ENCODE peak calls at places on chromosomes 11 and 22, in four cellular contexts. Z is mesenchymal stem cell, J is H9, Q is trophoblast cell. V is an unnamed sample.

GRCh38 chr22:46362934-46363515 is 27.5 kb downstream of the TRMU start:
- DNase-seq in Z (no peak), J (no peak), Q (no peak), V (no peak)

GRCh38 chr22:36350751-36351594 is 36.8 kb downstream of the MYH9 start:
- DNase-seq in Z (peak; percentile 89), J (no peak), Q (peak; percentile 58), V (no peak)

GRCh38 chr11:67538306-67538705 is 15.1 kb upstream of the CABP2 start:
- DNase-seq in Z (no peak), J (no peak), Q (no peak), V (no peak)

GRCh38 chr11:118629761-118630661 is 22.6 kb downstream of the PHLDB1 start:
- DNase-seq in Z (no peak), J (no peak), Q (no peak), V (no peak)

GRCh38 chr11:76456571-76456970 is 11.8 kb downstream of the EMSY start:
- DNase-seq in Z (no peak), J (no peak), Q (peak; percentile 19), V (no peak)

GRCh38 chr11:33869511-33870422 is 22.1 kb downstream of the LMO2 start:
- DNase-seq in Z (peak; percentile 34), J (peak; percentile 47), Q (peak; percentile 78), V (no peak)

GRCh38 chr11:93700830-93701229 is 39.3 kb downstream of the CEP295 start:
- DNase-seq in Z (no peak), J (no peak), Q (no peak), V (no peak)

GRCh38 chr11:130525307-130525706 is 76.9 kb downstream of the ADAMTS15 start:
- DNase-seq in Z (no peak), J (no peak), Q (no peak), V (no peak)

GRCh38 chr11:75867778-75868374 is 52.9 kb downstream of the UVRAG start:
- DNase-seq in Z (peak; percentile 60), J (no peak), Q (peak; percentile 84), V (peak; percentile 31)

GRCh38 chr22:41540365-41540764 is 3.9 kb downstream of the POLR3H start:
- DNase-seq in Z (no peak), J (no peak), Q (no peak), V (no peak)

GRCh38 chr22:41542224-41542623 is 2.0 kb downstream of the POLR3H start:
- DNase-seq in Z (no peak), J (no peak), Q (no peak), V (no peak)

GRCh38 chr22:41544671-41545476 is 604 bp upstream of the POLR3H start:
- DNase-seq in Z (peak; percentile 98), J (no peak), Q (no peak), V (no peak)

GRCh38 chr22:41541484-41541883 is 2.8 kb downstream of the POLR3H start:
- DNase-seq in Z (no peak), J (no peak), Q (no peak), V (no peak)

DNA sequence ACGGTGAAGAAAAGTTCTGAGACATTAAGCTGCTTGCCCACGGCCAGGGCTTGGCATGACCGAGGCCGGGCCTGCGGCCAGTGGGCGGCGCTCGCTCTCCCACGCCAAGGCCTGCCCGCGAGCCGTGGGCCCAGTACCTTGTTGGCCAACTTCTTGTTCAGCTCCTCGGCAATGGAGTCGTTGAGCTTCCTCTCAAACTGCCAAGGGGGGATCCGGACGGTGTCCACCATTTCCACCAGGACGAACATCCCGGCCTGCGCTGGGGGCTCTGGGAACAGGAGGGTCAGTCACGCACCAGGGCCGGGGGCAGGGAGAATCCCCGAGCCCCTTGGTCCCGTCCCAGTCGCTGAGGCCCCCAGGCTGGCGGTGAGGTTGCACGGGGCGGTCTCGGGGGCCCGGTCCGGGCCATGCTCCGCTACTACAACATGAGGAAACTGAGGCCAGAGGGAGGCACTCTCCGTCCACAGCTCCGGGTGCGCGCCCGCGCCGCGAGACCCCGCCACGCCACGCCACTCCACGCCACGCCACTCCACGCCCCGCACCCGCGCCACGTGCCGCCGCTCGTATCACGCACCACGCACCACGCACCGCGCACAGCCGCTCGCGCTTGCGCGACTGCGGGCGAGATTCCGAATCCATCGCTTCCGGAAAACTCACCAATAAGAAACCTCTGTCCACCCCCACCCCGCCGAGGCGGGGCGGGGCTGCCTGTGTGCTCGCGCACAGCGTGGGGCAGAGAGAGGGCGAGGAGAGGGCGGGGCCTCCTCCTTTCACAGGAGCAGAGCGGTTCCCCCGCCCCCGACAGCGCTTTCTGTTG is at the start of gene POLR3H:
- DNase-seq in Z (peak; percentile 81), J (peak; percentile 98), Q (peak; percentile 99), V (peak; percentile 96)
- H2AK5ac ChIP-seq in Z (peak within 1 kb of the TSS; percentile 44), J (no peak within 1 kb of the TSS), Q (peak within 1 kb of the TSS; percentile 42), V (peak within 1 kb of the TSS; percentile 93)

GRCh38 chr11:127632546-127632945 is 632.0 kb upstream of the KIRREL3 start:
- DNase-seq in Z (no peak), J (no peak), Q (no peak), V (no peak)
- H2BK12ac ChIP-seq in Z (no peak overlapping the region), J (no peak overlapping the region), Q (no peak overlapping the region), V (no peak overlapping the region)

DNA sequence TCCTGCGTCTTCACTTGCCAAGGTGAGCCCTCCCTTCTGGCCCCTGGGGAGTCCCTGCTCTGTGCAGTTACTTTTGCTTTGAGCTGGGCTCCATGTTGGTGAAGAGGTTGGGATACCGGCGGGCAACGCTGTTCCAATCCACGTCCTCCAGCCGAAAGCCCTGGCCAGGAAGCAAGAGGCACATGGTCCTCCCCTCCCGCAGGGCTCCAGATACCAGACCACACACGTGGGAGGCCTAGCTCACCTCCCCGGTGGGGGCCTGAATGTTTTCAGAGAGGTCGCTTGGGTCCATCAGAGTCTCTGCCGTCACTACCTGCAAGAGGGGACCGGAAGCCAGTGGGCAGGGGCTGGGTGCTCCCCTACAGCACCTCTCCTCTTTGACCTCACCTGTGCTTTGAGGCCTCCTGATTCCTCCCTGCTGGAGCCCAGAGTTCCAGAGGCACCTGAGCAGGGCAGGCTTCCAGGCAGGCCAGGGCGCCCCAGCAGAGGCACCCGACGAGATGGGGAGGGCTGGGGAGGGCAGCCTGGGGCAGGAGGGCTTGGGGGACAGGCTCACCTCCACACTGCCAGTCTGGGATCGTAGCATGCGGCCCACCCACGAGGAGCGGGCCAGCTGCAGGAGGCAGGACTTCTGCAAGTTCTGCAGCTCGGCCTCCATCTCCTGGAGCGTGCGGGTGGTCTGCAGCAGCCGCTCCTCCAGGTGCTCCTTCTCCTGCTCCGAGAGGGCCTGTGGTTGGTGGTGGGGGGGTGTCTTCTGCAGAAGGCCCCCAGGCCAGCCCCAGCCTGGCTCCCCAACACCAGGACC is 3.0 kb downstream of the LMNTD2 start:
- DNase-seq in Z (no peak), J (no peak), Q (no peak), V (no peak)
- H2AK5ac ChIP-seq in Z (no peak overlapping the region), J (no peak overlapping the region), Q (no peak overlapping the region), V (no peak overlapping the region)

GRCh38 chr11:13962198-13962561 is 343 bp upstream of the SPON1 start:
- DNase-seq in Z (no peak), J (no peak), Q (no peak), V (no peak)

GRCh38 chr11:13963949-13964770 is 1.6 kb downstream of the SPON1 start:
- DNase-seq in Z (no peak), J (peak; percentile 48), Q (no peak), V (no peak)

GRCh38 chr11:13962562-13963168 is at the start of gene SPON1:
- DNase-seq in Z (peak; percentile 34), J (peak; percentile 74), Q (no peak), V (peak; percentile 75)

GRCh38 chr11:13964771-13965074 is 2.2 kb downstream of the SPON1 start:
- DNase-seq in Z (no peak), J (no peak), Q (no peak), V (no peak)

GRCh38 chr11:13963169-13963948 is 836 bp downstream of the SPON1 start:
- DNase-seq in Z (peak; percentile 18), J (peak; percentile 49), Q (no peak), V (no peak)
- H2BK12ac ChIP-seq in Z (no peak overlapping the region), J (no peak overlapping the region), Q (no peak overlapping the region), V (peak overlapping the region; percentile 85)

GRCh38 chr22:28820885-28821284 is 20.5 kb upstream of the XBP1 start:
- DNase-seq in Z (no peak), J (no peak), Q (no peak), V (no peak)
- H2AK5ac ChIP-seq in Z (no peak overlapping the region), J (no peak overlapping the region), Q (no peak overlapping the region), V (no peak overlapping the region)

GRCh38 chr11:69997352-69997751 is 80.8 kb upstream of the ANO1 start:
- DNase-seq in Z (no peak), J (no peak), Q (no peak), V (no peak)

GRCh38 chr11:69996451-69996850 is 81.7 kb upstream of the ANO1 start:
- DNase-seq in Z (no peak), J (no peak), Q (no peak), V (no peak)

GRCh38 chr11:69999721-70000120 is 78.4 kb upstream of the ANO1 start:
- DNase-seq in Z (no peak), J (peak; percentile 46), Q (no peak), V (no peak)

GRCh38 chr11:70002433-70002832 is 75.7 kb upstream of the ANO1 start:
- DNase-seq in Z (no peak), J (no peak), Q (no peak), V (no peak)

DNA sequence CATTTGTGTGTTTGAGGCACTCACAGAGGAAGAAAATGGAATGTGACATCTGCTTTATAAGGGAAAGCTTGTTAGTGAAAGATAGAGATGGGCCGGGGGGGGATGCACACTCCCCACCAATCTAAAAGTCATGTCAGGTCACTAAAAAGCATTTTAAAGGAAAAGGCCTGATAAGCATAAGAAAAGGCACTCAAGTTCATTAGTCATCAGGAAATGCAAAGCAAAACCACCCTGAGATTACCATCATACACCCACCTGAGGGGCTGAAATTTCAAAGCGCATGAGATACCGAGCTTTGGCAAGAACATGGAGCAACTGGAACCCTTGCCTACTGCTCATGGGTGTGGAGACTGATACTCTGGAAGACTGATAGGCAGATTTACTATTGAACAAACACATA is 77.9 kb upstream of the ANO1 start:
- DNase-seq in Z (no peak), J (no peak), Q (no peak), V (no peak)
- H2BK12ac ChIP-seq in Z (no peak overlapping the region), J (no peak overlapping the region), Q (no peak overlapping the region), V (no peak overlapping the region)

GRCh38 chr22:44869196-44869595 is 116.8 kb downstream of the ARHGAP8 start:
- DNase-seq in Z (no peak), J (no peak), Q (no peak), V (no peak)

GRCh38 chr22:44862981-44863860 is 110.8 kb downstream of the ARHGAP8 start:
- DNase-seq in Z (no peak), J (peak; percentile 73), Q (no peak), V (no peak)

GRCh38 chr22:44862281-44862680 is 109.9 kb downstream of the ARHGAP8 start:
- DNase-seq in Z (no peak), J (no peak), Q (no peak), V (no peak)

GRCh38 chr22:44861245-44861644 is 108.9 kb downstream of the ARHGAP8 start:
- DNase-seq in Z (no peak), J (no peak), Q (no peak), V (no peak)

GRCh38 chr22:44865193-44866057 is 113.0 kb downstream of the ARHGAP8 start:
- DNase-seq in Z (no peak), J (no peak), Q (no peak), V (no peak)
- H2AK5ac ChIP-seq in Z (no peak overlapping the region), J (no peak overlapping the region), Q (no peak overlapping the region), V (peak overlapping the region; percentile 26)